ENCODE peak calls at places on chromosomes 3 and 15, in five cellular contexts. D, P, L, X and B are unnamed samples.

GRCh38 chr3:114646521-114646920 is 352.7 kb downstream of the TIGIT start:
- DNase-seq in X (no peak), P (no peak), L (no peak), D (no peak), B (no peak)

GRCh38 chr15:74788716-74789151 is 6.9 kb downstream of the CSK start:
- DNase-seq in D (no peak), X (peak; percentile 48), P (no peak), L (peak; percentile 62), B (no peak)

GRCh38 chr3:165273411-165273810 is 77.2 kb upstream of the SLITRK3 start:
- DNase-seq in X (no peak), D (no peak), P (no peak), L (no peak), B (no peak)

GRCh38 chr3:158165730-158166129 is 55.8 kb downstream of the RSRC1 start:
- DNase-seq in D (no peak), X (no peak), L (no peak), P (no peak), B (no peak)

GRCh38 chr15:65653781-65654521 is 32.2 kb downstream of the SLC24A1 start:
- DNase-seq in X (no peak), D (no peak), P (no peak), L (no peak), B (no peak)

GRCh38 chr3:127074900-127075360 is 92.0 kb downstream of the PLXNA1 start:
- DNase-seq in D (peak; percentile 57), L (no peak), X (peak; percentile 26), P (peak; percentile 89), B (peak; percentile 51)

GRCh38 chr3:61802772-61803171 is 241.4 kb downstream of the PTPRG start:
- DNase-seq in L (no peak), X (no peak), P (no peak), D (no peak), B (no peak)

GRCh38 chr3:49410844-49411549 is 779 bp downstream of the RHOA start:
- DNase-seq in L (no peak), P (no peak), D (no peak), X (no peak), B (peak; percentile 2)

GRCh38 chr15:27587810-27588209 is 511.3 kb downstream of the OCA2 start:
- DNase-seq in L (no peak), X (peak; percentile 90), D (no peak), P (no peak), B (no peak)

GRCh38 chr3:72488736-72489030 is 359.6 kb downstream of the SHQ1 start:
- DNase-seq in L (no peak), P (peak; percentile 56), X (no peak), D (no peak), B (no peak)

DNA sequence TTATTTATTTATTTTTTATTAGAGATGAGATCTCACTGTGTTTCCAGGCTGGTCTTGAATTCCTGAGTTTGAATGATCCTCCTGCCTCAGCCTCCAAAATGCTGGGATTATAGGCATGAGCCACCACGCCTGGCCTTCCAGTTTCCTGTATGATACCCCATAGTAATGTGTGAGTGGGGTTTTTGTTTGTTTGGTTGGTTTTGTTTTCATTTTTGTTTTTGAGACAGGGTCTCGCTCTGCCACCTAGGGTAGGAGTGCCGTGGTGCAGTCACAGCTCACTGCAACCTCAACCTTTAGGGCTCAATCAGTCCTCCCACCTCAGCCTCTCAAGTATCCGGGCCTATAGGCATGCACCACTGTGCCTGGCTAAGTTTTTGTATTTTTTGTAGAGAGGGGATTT is 30.9 kb downstream of the GOLM2 start:
- DNase-seq in X (peak; percentile 14), D (no peak), P (no peak), L (no peak), B (no peak)
- TF ChIP-seq CTCF in X (no peak), D (no peak), P (no peak), L (no peak), B (no peak)

GRCh38 chr3:104461431-104461830 is 905.3 kb upstream of the ALCAM start:
- DNase-seq in X (no peak), D (no peak), L (no peak), P (no peak), B (no peak)

GRCh38 chr3:104458657-104459056 is 908.1 kb upstream of the ALCAM start:
- DNase-seq in P (no peak), L (no peak), X (no peak), D (no peak), B (no peak)

GRCh38 chr3:104460477-104461406 is 906.0 kb upstream of the ALCAM start:
- DNase-seq in D (no peak), L (no peak), X (no peak), P (peak; percentile 46), B (no peak)
- TF ChIP-seq CTCF in D (peak; percentile 30), L (no peak), X (no peak), P (peak; percentile 72), B (peak; percentile 83)

DNA sequence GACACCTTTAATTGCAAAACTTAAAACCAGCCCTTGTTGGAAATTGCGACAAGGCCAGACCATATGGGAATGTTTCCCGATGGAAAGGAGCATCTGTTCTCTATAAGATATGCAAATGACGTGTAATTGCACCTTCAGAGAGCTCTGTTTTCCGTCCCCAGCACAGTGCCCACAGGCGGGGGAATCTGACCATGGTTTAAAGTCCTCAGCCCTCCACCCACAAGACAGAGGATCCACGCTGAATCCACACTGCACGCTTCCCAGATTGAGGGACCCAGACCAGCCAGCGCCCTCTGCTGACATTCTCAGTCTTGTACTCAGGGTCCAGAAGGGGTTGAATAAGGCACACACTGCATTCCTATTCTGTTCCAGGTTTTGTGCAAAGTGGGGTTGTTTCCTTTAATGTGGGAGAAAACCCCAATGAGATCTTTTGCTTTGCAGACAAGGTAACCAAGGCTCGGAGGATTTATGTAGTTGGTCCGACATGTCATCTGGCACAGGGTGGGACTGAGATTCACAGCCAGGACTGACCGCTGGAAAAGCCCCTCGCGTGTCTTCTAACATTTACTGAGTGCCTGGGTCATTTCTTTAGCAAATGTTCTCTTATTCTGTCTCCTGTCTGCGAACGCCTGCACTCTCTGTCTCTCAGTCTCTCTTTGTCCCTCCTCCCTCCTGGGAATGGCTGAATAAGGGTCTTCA is 36.8 kb upstream of the KLHL25 start:
- DNase-seq in D (no peak), X (peak; percentile 73), P (peak; percentile 32), L (peak; percentile 74), B (no peak)
- TF ChIP-seq CTCF in D (peak; percentile 63), X (peak; percentile 34), P (peak; percentile 81), L (peak; percentile 24), B (peak; percentile 85)

GRCh38 chr3:162777118-162777517 is 1280.5 kb downstream of the OTOL1 start:
- DNase-seq in X (no peak), D (no peak), P (no peak), L (no peak), B (no peak)
- TF ChIP-seq CTCF in X (no peak), D (no peak), P (no peak), L (no peak), B (no peak)

GRCh38 chr15:41810651-41811431 is 17.1 kb upstream of the JMJD7 start:
- DNase-seq in D (no peak), L (no peak), X (no peak), P (peak; percentile 20), B (no peak)
- TF ChIP-seq CTCF in D (no peak), L (no peak), X (no peak), P (peak; percentile 30), B (no peak)

GRCh38 chr15:29926083-29926388 is 103.8 kb upstream of the TJP1 start:
- DNase-seq in X (no peak), D (no peak), L (no peak), P (no peak), B (no peak)
- TF ChIP-seq CTCF in X (no peak), D (no peak), L (no peak), P (peak; percentile 39), B (peak; percentile 46)

GRCh38 chr15:32957219-32957618 is 237.3 kb downstream of the FMN1 start:
- DNase-seq in D (no peak), P (no peak), L (no peak), X (no peak), B (no peak)

GRCh38 chr15:32952901-32953889 is 235.4 kb downstream of the GREM1 start:
- DNase-seq in L (no peak), X (no peak), P (no peak), D (no peak), B (no peak)

GRCh38 chr15:32956006-32956405 is 238.2 kb downstream of the GREM1 start:
- DNase-seq in X (no peak), P (peak; percentile 70), L (no peak), D (no peak), B (no peak)

DNA sequence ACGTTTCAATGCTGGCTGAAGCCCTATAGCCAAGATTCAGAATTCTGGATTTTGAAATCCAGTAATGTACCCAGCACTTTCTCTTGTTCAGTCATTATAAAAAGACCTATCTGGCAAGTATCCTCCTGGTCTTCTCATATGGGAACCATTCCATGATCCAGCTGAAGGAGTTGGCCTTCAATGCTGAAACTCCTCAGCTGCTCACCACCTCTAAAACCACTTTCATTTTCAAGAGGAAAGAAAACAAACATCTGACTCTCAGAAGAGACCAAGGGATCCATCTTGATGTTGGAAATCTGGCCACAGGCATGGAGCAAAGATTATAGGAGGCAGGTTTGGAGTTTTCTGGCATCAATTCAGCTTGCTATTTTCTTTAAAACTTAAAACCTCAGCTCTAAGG is 235.4 kb downstream of the FMN1 start:
- DNase-seq in L (no peak), D (no peak), P (no peak), X (no peak), B (no peak)
- TF ChIP-seq CTCF in L (no peak), D (no peak), P (no peak), X (no peak), B (no peak)

GRCh38 chr15:44584162-44584749 is 47.3 kb downstream of the EIF3J start:
- DNase-seq in L (peak; percentile 68), X (peak; percentile 67), D (peak; percentile 70), P (peak; percentile 10), B (no peak)
- TF ChIP-seq CTCF in L (peak; percentile 25), X (peak; percentile 27), D (peak; percentile 44), P (peak; percentile 71), B (peak; percentile 73)

DNA sequence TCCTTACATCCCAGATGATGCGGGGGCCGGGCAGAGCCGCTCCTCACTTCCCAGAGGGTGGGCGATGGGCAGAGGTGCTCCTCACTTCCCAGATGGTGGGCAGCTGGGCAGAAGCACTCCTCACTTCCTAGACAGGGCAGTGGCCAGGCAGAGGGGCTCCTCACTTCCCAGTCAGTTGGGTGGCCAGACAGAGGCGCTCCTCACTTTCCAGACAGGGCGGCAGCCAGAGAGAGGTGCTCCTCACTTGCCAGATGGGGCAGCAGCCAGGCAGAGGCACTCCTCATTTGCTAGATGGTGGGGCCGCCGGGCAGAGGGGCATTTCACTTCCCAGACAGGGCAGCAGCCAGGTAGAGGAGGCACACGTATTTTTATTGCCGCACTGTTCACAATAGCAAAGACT is 622.0 kb upstream of the KCNMB2 start:
- DNase-seq in X (no peak), L (no peak), D (no peak), P (no peak), B (no peak)
- TF ChIP-seq CTCF in X (no peak), L (no peak), D (no peak), P (no peak), B (no peak)

GRCh38 chr15:51229907-51230328 is 108.5 kb downstream of the CYP19A1 start:
- DNase-seq in P (peak; percentile 35), X (no peak), D (no peak), L (no peak), B (no peak)
- TF ChIP-seq CTCF in P (peak; percentile 72), X (peak; percentile 25), D (peak; percentile 30), L (no peak), B (peak; percentile 80)